ENCODE peak calls at places on chromosomes 5 and 9, in four cellular contexts. T is thoracic aorta, H is stomach, V is Peyer's patch. F is an unnamed sample.

GRCh38 chr9:26949604-26950003 is 2.6 kb upstream of the PLAA start:
- DNase-seq in H (no peak), T (no peak), V (no peak), F (no peak)

GRCh38 chr9:33778700-33779351 is 16.5 kb upstream of the PRSS3 start:
- DNase-seq in H (peak), V (peak), T (no peak), F (peak)

GRCh38 chr5:131323378-131323777 is 59.5 kb downstream of the CDC42SE2 start:
- DNase-seq in T (no peak), V (no peak), H (no peak), F (no peak)

GRCh38 chr5:45262061-45262590 is 434.1 kb downstream of the HCN1 start:
- DNase-seq in H (no peak), V (no peak), T (no peak), F (no peak)

GRCh38 chr5:126422994-126423788 is at the start of gene GRAMD2B:
- DNase-seq in H (peak), V (peak), T (peak), F (peak)

GRCh38 chr9:77729177-77729576 is 81.1 kb upstream of the GNA14 start:
- DNase-seq in T (no peak), H (no peak), V (no peak), F (no peak)

GRCh38 chr5:54415147-54415546 is 40.4 kb upstream of the HSPB3 start:
- DNase-seq in V (no peak), T (no peak), H (no peak), F (no peak)

GRCh38 chr9:136624184-136624951 is 38.3 kb upstream of the EGFL7 start:
- DNase-seq in T (no peak), H (no peak), V (no peak), F (no peak)

GRCh38 chr9:98995059-98995665 is 51.5 kb downstream of the COL15A1 start:
- DNase-seq in V (peak), T (no peak), H (peak), F (no peak)

GRCh38 chr5:13991365-13991764 is 46.9 kb upstream of the DNAH5 start:
- DNase-seq in H (no peak), T (no peak), V (no peak), F (no peak)

GRCh38 chr5:10421841-10422691 is 19.6 kb upstream of the ROPN1L start:
- DNase-seq in H (no peak), V (no peak), T (no peak), F (no peak)

GRCh38 chr9:91882628-91883027 is 67.4 kb downstream of the ROR2 start:
- DNase-seq in H (no peak), T (no peak), V (no peak), F (no peak)

GRCh38 chr9:72834994-72835393 is 117.9 kb downstream of the ALDH1A1 start:
- DNase-seq in V (no peak), H (no peak), T (no peak), F (no peak)

GRCh38 chr9:89414670-89415069 is 83.2 kb downstream of the SEMA4D start:
- DNase-seq in H (no peak), T (no peak), V (no peak), F (no peak)
- H3K4me3 ChIP-seq in H (no peak), T (no peak), V (no peak), F (no peak)

GRCh38 chr5:7397005-7397546 is 1.1 kb downstream of the ADCY2 start:
- DNase-seq in H (no peak), T (no peak), V (no peak), F (peak)

GRCh38 chr5:7393921-7394799 is 1.8 kb upstream of the ADCY2 start:
- DNase-seq in T (no peak), V (no peak), H (no peak), F (no peak)

GRCh38 chr5:7394889-7395431 is 978 bp upstream of the ADCY2 start:
- DNase-seq in T (no peak), V (no peak), H (no peak), F (no peak)

GRCh38 chr5:7396169-7397004 is 449 bp downstream of the ADCY2 start:
- DNase-seq in T (no peak), V (no peak), H (no peak), F (no peak)

DNA sequence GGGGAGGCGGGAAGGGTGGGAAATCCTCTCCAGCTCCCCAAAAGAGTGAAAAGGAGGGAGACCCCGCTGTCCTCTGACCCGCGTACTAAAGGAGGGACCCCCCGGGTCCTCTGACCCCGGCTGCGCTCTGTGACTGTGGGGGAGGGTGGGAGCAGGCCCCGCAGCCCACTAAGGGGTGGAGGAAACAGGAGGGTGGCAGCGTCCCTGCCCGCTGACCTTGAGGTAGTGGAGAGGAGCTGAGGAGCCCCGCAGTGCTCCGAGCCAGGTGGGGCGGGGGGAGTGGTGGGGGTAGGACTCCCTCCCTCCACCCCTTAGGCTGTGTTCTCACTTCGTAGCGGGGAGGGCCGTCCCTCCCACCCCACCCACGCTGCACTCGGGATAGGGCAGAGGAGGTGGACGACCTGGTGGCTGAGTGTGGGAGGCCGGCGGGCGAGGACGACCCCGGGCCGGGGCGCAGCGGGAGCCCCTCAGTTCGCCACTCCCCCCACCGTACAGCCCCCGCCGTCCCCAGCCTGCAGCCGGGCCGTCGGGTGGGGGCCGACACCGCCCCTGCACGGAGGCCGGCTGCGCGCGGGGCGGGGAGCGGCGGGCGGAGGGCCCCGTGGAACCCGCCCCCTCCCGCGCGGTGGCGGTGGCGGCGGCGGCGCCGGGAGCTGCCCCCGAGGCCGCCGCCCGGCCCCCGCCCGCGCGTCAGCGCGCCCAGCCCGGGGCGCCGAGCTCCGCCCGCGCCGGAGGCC is at the start of gene ADCY2:
- DNase-seq in V (no peak), H (no peak), T (no peak), F (no peak)
- H3K4me3 ChIP-seq in V (peak), H (peak), T (peak), F (peak)

GRCh38 chr9:134396258-134396742 is 70.0 kb downstream of the RXRA start:
- DNase-seq in H (no peak), V (peak), T (no peak), F (no peak)
- H3K4me3 ChIP-seq in H (peak), V (no peak), T (peak), F (no peak)

GRCh38 chr5:123428521-123429220 is 5.5 kb upstream of the CEP120 start:
- DNase-seq in H (peak), V (no peak), T (no peak), F (no peak)

GRCh38 chr5:123425444-123425843 is 2.2 kb upstream of the CEP120 start:
- DNase-seq in V (no peak), T (no peak), H (no peak), F (no peak)

GRCh38 chr5:123429221-123429954 is 6.2 kb upstream of the CEP120 start:
- DNase-seq in H (no peak), T (no peak), V (no peak), F (no peak)

GRCh38 chr5:123434796-123435195 is 11.6 kb upstream of the CEP120 start:
- DNase-seq in T (no peak), V (no peak), H (no peak), F (no peak)

DNA sequence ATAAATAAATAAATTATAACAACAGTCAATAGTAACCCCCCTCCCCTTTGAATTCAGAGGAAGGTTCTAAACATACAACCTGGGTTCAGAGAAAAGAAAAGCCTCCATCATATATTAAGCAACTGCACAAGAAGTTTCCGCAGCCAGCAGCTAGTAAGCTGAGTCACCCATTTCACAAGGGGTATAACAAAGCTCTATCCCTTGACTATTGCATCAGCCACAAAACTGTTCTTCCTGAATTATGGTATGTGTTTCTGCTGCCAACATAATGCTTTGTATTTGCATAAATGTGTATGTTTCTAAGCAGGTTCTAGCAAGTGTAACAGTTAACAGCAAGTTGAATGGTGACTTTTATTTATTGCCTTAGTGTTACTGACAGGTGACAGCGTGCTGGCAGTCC is 6.8 kb upstream of the CEP120 start:
- DNase-seq in H (no peak), T (no peak), V (no peak), F (no peak)
- H3K4me3 ChIP-seq in H (no peak), T (no peak), V (no peak), F (no peak)

GRCh38 chr9:127422133-127422782 is 1.9 kb upstream of the ZNF79 start:
- DNase-seq in T (no peak), V (no peak), H (no peak), F (no peak)
- H3K4me3 ChIP-seq in T (no peak), V (peak), H (peak), F (no peak)

GRCh38 chr9:34990908-34991832 is 1.6 kb downstream of the DNAJB5 start:
- DNase-seq in H (no peak), V (no peak), T (no peak), F (no peak)
- H3K4me3 ChIP-seq in H (peak), V (no peak), T (peak), F (no peak)

GRCh38 chr5:92222449-92222848 is 839.3 kb upstream of the ARRDC3 start:
- DNase-seq in V (no peak), T (no peak), H (no peak), F (no peak)
- H3K4me3 ChIP-seq in V (no peak), T (no peak), H (no peak), F (no peak)

GRCh38 chr9:1047605-1048235 is 2.4 kb upstream of the DMRT2 start:
- DNase-seq in V (no peak), H (no peak), T (no peak), F (no peak)
- H3K4me3 ChIP-seq in V (peak), H (peak), T (peak), F (peak)

DNA sequence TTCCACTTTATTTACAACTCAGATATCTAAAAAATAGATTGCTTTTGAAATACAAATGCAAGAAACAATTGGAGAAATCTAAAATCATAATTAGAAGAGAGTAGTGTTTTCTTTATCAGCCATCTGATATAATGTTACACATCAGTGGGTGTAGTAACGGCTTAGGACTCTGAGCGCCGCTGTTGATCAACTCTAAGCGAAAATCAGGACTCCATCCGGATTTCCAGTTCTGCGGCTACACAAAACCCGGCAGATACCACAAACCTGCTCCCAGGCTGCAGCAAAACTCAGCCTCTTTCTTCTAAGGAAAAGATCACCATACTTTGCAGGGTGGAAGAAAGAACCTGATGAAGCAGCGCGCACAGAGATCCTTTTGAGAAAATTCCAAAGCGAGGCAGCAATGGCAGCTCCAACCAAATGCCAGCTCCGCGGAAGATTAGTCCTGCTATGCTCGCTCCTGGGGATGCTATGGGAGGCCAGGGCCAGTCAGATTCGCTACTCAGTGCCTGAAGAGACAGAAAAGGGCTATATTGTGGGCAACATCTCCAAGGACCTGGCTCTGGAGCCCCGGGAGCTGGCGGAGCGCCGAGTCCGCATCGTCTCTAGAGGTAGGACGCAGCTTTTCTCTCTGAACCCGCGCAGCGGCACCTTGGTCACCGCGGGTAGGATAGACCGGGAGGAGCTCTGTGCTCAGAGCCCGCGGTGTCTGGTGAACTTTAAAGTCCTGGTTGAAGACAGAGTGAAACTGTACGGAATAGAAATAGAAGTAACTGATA is at the start of gene PCDHGA9:
- DNase-seq in H (no peak), T (no peak), V (no peak), F (no peak)
- H3K4me3 ChIP-seq in H (peak), T (peak), V (no peak), F (no peak)